ENCODE peak calls at places on chromosomes 7 and 10, in five cellular contexts. B is HepG2, Y is K562, F is GM12878, R is HCT116. U is an unnamed sample.

GRCh38 chr7:30548762-30549344 is 44.2 kb upstream of the GGCT start:
- DNase-seq in B (peak), Y (peak), F (no peak), R (peak), U (peak)

GRCh38 chr10:76492026-76492425 is 1060.6 kb downstream of the LRMDA start:
- DNase-seq in B (no peak), Y (no peak), F (no peak), R (no peak), U (no peak)

GRCh38 chr7:134752006-134752760 is 27.3 kb upstream of the CALD1 start:
- DNase-seq in B (no peak), Y (no peak), F (no peak), R (no peak), U (no peak)

GRCh38 chr10:89773081-89773480 is 71.7 kb downstream of the KIF20B start:
- DNase-seq in B (no peak), Y (no peak), F (no peak), R (no peak), U (no peak)

GRCh38 chr7:1666779-1667565 is 3.1 kb upstream of the ELFN1 start:
- DNase-seq in B (no peak), Y (no peak), F (no peak), R (no peak), U (peak)

GRCh38 chr10:132469197-132469942 is 68.2 kb upstream of the INPP5A start:
- DNase-seq in B (no peak), Y (no peak), F (no peak), R (no peak), U (no peak)

GRCh38 chr10:29731760-29732159 is 97.0 kb upstream of the SVIL start:
- DNase-seq in B (no peak), Y (no peak), F (no peak), R (no peak), U (peak)

GRCh38 chr10:58672855-58673254 is 160.2 kb downstream of the BICC1 start:
- DNase-seq in B (no peak), Y (no peak), F (no peak), R (no peak), U (no peak)

GRCh38 chr7:1537631-1538412 is 7.3 kb downstream of the MAFK start:
- DNase-seq in B (no peak), Y (peak), F (no peak), R (no peak), U (peak)

GRCh38 chr10:117198088-117198487 is 799 bp downstream of the KCNK18 start:
- DNase-seq in B (no peak), Y (no peak), F (no peak), R (no peak), U (peak)

GRCh38 chr7:156940421-156941122 is 8.9 kb upstream of the NOM1 start:
- DNase-seq in B (no peak), Y (no peak), F (no peak), R (no peak), U (no peak)

GRCh38 chr10:18658301-18658991 is 785 bp upstream of the ARL5B start:
- DNase-seq in B (peak), Y (no peak), F (peak), R (no peak), U (no peak)

GRCh38 chr7:112112822-112113255 is 93.4 kb downstream of the DOCK4 start:
- DNase-seq in B (no peak), Y (no peak), F (no peak), R (no peak), U (no peak)

GRCh38 chr7:34675749-34676374 is 17.8 kb downstream of the NPSR1 start:
- DNase-seq in B (peak), Y (peak), F (peak), R (peak), U (peak)

GRCh38 chr10:34504534-34504933 is 310.6 kb downstream of the PARD3 start:
- DNase-seq in B (peak), Y (no peak), F (no peak), R (peak), U (no peak)

GRCh38 chr7:129649128-129649690 is 37.7 kb downstream of the NRF1 start:
- DNase-seq in B (no peak), Y (no peak), F (no peak), R (no peak), U (no peak)

GRCh38 chr7:74480861-74481417 is 27.2 kb downstream of the GTF2IRD1 start:
- DNase-seq in B (no peak), Y (no peak), F (no peak), R (no peak), U (no peak)

GRCh38 chr10:43355749-43356371 is 15.6 kb upstream of the FXYD4 start:
- DNase-seq in B (peak), Y (no peak), F (no peak), R (peak), U (no peak)

GRCh38 chr10:59754951-59755350 is 1.7 kb upstream of the MRLN start:
- DNase-seq in B (no peak), Y (no peak), F (no peak), R (no peak), U (no peak)

GRCh38 chr10:84375011-84375410 is 46.6 kb downstream of the CCSER2 start:
- DNase-seq in B (peak), Y (peak), F (peak), R (peak), U (peak)

GRCh38 chr7:17139081-17139480 is 159.4 kb upstream of the AHR start:
- DNase-seq in B (no peak), Y (no peak), F (no peak), R (no peak), U (no peak)

GRCh38 chr7:90708841-90709317 is 112.8 kb downstream of the CDK14 start:
- DNase-seq in B (peak), Y (no peak), F (peak), R (peak), U (peak)

GRCh38 chr10:22988581-22989360 is 60.9 kb downstream of the ARMC3 start:
- DNase-seq in B (peak), Y (peak), F (peak), R (peak), U (peak)

GRCh38 chr7:74587435-74588126 is 69.9 kb upstream of the GTF2I start:
- DNase-seq in B (no peak), Y (peak), F (peak), R (no peak), U (peak)

GRCh38 chr7:135217645-135218509 is 6.6 kb upstream of the WDR91 start:
- DNase-seq in B (peak), Y (no peak), F (no peak), R (no peak), U (no peak)

GRCh38 chr10:103458720-103459119 is at the start of gene CALHM1:
- DNase-seq in B (no peak), Y (peak), F (no peak), R (no peak), U (peak)

GRCh38 chr10:109891105-109891504 is 32.2 kb downstream of the XPNPEP1 start:
- DNase-seq in B (no peak), Y (no peak), F (no peak), R (no peak), U (no peak)

GRCh38 chr7:28685291-28685659 is 272.9 kb downstream of the TRIL start:
- DNase-seq in B (no peak), Y (no peak), F (no peak), R (no peak), U (no peak)

GRCh38 chr10:5446390-5446926 is 34.1 kb downstream of the NET1 start:
- DNase-seq in B (peak), Y (peak), F (no peak), R (peak), U (peak)

GRCh38 chr7:134613623-134614347 is 32.9 kb upstream of the BPGM start:
- DNase-seq in B (no peak), Y (no peak), F (no peak), R (no peak), U (no peak)

GRCh38 chr10:80684217-80684616 is 146.5 kb downstream of the SH2D4B start:
- DNase-seq in B (no peak), Y (peak), F (no peak), R (peak), U (peak)

GRCh38 chr7:130927564-130927963 is 193.6 kb upstream of the KLF14 start:
- DNase-seq in B (no peak), Y (no peak), F (no peak), R (no peak), U (no peak)

GRCh38 chr10:13167568-13167967 is 6.2 kb downstream of the MCM10 start:
- DNase-seq in B (no peak), Y (no peak), F (no peak), R (no peak), U (no peak)
- TF ChIP-seq EZH2 in B (no peak), Y (no peak), F (no peak), R (no peak), U (no peak)

GRCh38 chr10:72419241-72419640 is 64.5 kb upstream of the DNAJB12 start:
- DNase-seq in B (no peak), Y (no peak), F (no peak), R (no peak), U (no peak)

GRCh38 chr10:72423426-72423825 is 68.7 kb upstream of the DNAJB12 start:
- DNase-seq in B (no peak), Y (no peak), F (no peak), R (no peak), U (no peak)

GRCh38 chr10:72424561-72424960 is 69.8 kb upstream of the DNAJB12 start:
- DNase-seq in B (peak), Y (no peak), F (no peak), R (no peak), U (no peak)

GRCh38 chr10:72425133-72425532 is 70.4 kb upstream of the DNAJB12 start:
- DNase-seq in B (peak), Y (no peak), F (no peak), R (no peak), U (no peak)

GRCh38 chr10:72421895-72422540 is 67.3 kb upstream of the DNAJB12 start:
- DNase-seq in B (no peak), Y (no peak), F (no peak), R (no peak), U (peak)
- TF ChIP-seq REST in B (no peak), Y (no peak), F (no peak), R (no peak), U (no peak)

GRCh38 chr10:61452229-61452651 is 941 bp downstream of the TMEM26 start:
- DNase-seq in B (no peak), Y (no peak), F (no peak), R (no peak), U (peak)
- TF ChIP-seq EZH2 in B (no peak), Y (no peak), F (no peak), R (no peak), U (peak)

GRCh38 chr10:15097011-15097812 is at the start of gene RPP38:
- DNase-seq in B (peak), Y (peak), F (peak), R (peak), U (peak)
- TF ChIP-seq REST in B (peak), Y (peak), F (no peak), R (no peak), U (no peak)

DNA sequence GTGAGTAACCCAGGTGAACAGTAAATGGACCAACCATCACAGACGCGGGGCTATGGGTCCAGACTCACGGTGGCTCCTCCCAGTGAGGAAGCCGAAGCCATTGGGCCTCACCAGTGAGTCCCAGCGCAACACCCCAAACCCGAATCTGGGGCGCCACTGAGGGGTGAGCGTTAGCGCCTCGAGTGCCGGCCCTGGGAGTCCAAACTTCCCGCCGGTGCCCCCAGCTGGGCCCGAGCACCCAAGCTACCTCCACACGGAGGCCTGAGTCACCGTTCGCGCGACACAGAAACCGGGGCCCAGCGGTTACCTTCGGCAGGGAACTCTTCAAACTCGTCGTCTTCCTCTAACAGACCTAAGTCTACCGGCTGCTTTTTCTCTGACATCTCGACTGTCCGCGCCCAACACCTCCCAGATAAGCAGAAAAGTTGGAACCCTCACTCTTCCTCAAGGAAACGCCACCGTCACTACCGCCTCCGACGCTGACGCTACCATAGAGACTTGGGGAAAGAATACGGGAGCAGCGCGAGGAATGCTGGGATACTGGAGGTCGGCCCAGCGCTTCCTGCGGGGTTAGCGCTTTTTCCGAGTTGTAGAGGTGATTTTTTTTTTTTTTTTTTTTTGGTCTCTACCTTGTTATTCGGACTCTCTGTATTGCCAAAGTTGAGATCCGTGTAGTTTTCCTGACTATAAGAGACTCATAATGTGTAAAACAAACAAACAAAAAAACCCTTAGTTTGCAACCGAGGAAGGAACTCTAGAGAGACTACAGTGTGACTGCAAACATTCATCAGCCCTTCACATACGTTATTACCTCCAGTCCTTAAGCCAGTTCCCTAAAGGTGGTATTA is at the start of gene SEM1:
- DNase-seq in B (peak), Y (peak), F (peak), R (peak), U (peak)
- TF ChIP-seq EZH2 in B (no peak), Y (no peak), F (no peak), R (no peak), U (no peak)

GRCh38 chr10:15035385-15036301 is 8.1 kb upstream of the OLAH start:
- DNase-seq in B (no peak), Y (peak), F (no peak), R (no peak), U (peak)
- TF ChIP-seq REST in B (no peak), Y (no peak), F (no peak), R (no peak), U (no peak)

DNA sequence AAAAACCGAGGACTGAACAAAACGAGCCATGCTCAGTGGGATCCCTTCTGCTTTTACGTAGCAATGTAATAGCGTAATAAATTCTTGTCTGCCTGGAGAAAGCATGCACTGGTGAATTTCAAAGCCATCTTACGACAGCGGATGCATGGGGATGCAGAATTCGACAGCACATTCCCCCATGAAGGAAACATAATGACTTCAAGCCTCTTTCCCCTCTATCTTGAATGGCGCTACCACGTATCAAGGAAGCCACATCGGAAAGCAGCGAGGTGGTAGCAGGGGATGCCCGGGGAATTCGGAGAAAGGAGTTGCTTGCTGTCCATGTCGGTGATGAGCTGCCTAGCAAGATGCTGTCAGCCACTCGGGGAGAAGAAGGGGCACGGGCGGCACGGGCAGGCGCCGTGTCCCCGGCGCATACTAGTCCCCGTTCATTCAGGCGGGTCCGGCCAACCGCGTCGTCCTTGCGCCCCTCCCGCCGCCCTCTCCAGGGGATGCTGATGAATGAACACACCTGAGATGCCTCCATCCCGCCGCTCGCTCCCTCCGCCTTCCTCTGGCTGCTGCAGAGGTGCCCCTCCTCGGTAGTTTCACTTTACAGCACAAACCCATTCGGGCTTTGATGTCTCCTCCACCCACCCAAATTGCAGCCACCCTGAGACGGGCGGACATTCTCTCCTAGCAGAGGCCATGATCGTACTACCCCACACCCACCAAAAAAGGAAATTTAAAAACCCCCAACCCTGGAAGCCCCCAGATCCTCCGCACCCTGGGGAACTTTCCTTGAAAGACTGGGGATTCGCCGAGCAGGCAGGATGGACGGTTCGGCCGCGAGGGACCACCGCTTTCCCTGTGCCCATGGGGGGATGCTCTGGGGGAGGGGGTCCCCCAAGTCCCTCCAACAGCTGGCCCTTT is 627 bp downstream of the SORBS1 start:
- DNase-seq in B (no peak), Y (peak), F (no peak), R (no peak), U (peak)
- TF ChIP-seq EZH2 in B (no peak), Y (no peak), F (no peak), R (no peak), U (no peak)